ENCODE peak calls at places on chromosomes 5 and 9, in four cellular contexts. I is GM12878, J is K562, O is HepG2. M is an unnamed sample.

GRCh38 chr9:110283736-110284135 is 27.4 kb upstream of the TXN start:
- DNase-seq in J (no peak), O (no peak), I (no peak), M (no peak)

GRCh38 chr9:85510830-85511504 is 230.8 kb downstream of the AGTPBP1 start:
- DNase-seq in I (no peak), O (no peak), J (no peak), M (no peak)

GRCh38 chr5:160539431-160539830 is 117.8 kb downstream of the PTTG1 start:
- DNase-seq in I (no peak), J (no peak), O (no peak), M (no peak)

GRCh38 chr9:72984990-72985389 is 32.1 kb upstream of the ALDH1A1 start:
- DNase-seq in O (no peak), J (no peak), I (no peak), M (no peak)

GRCh38 chr9:109856785-109857184 is 76.8 kb downstream of the PALM2AKAP2 start:
- DNase-seq in J (peak), I (no peak), O (no peak), M (peak)

GRCh38 chr5:78547731-78548189 is 100.8 kb downstream of the LHFPL2 start:
- DNase-seq in I (no peak), J (no peak), O (no peak), M (no peak)

GRCh38 chr9:110994771-110995241 is 43.5 kb downstream of the LPAR1 start:
- DNase-seq in O (no peak), J (no peak), I (no peak), M (no peak)

GRCh38 chr5:10607666-10608442 is 44.0 kb downstream of the ANKRD33B start:
- DNase-seq in J (peak), I (peak), O (no peak), M (no peak)

GRCh38 chr9:134325096-134325812 is 1.0 kb upstream of the RXRA start:
- DNase-seq in J (peak), I (no peak), O (no peak), M (peak)

GRCh38 chr5:35709688-35710087 is 92.0 kb downstream of the SPEF2 start:
- DNase-seq in J (no peak), I (no peak), O (no peak), M (no peak)

GRCh38 chr9:19999491-20000057 is 210.7 kb upstream of the SLC24A2 start:
- DNase-seq in O (no peak), I (peak), J (no peak), M (no peak)

GRCh38 chr5:107285772-107286171 is 385.0 kb downstream of the EFNA5 start:
- DNase-seq in O (no peak), I (no peak), J (no peak), M (no peak)

DNA sequence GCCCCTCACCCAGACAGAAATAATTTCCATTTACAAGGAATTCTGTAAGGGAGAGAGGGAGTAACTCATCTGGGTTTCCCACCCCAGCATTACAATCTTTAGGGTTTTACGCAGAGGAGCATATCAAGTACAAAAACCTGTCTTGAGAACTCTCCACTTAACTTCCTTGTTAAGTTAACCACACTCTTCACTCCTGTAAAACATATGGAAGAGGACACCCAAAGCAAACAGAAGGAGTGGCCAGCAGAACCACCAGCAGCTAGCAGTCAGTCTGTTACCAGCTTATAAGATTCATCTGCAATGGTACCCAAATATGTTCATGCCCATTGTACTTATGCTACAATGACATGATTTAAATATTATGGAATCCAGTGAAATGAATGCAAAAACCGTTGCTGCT is 233.8 kb downstream of the ACTL7B start:
- DNase-seq in O (no peak), I (no peak), J (no peak), M (no peak)
- TF ChIP-seq CREB1 in O (no peak), I (no peak), J (no peak), M (no peak)

DNA sequence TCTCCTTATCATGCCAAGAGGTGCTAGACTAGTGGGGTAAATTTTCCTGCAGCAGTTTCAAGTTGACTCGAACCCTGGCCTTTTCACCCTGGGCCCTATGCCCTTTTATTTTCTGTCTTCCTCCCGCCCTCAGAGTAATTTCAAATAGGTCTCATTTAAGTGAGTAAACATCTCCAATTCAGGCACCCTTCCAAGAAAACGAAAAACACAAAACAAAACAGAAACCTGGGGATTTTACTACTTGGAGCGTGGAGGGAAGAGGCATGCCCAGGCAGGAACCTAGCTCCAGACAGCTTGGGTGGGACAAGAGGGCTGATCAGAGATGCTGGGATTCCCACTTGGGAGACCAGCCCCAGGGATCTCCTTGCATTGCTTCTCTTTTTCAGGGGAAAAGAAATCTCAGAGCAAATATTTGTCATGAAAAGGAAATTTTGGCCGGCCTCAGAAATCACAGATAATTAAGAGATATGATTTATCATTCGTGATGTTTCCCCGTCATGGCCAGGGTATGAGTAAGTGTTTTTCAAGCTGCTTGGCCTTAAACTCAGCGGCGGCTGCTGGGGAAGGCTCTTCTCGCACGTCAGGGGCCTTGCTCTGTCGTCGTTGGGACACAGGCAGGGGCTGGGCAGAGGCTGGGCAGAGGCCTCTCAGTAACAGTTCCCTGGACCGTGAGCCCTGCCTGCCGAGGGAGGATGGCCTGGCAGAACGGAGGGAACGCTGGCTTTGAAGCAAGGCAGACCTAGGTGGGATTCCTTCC is 248.6 kb upstream of the KLF4 start:
- DNase-seq in J (no peak), O (no peak), I (no peak), M (no peak)
- TF ChIP-seq MAX in J (no peak), O (no peak), I (no peak), M (no peak)

DNA sequence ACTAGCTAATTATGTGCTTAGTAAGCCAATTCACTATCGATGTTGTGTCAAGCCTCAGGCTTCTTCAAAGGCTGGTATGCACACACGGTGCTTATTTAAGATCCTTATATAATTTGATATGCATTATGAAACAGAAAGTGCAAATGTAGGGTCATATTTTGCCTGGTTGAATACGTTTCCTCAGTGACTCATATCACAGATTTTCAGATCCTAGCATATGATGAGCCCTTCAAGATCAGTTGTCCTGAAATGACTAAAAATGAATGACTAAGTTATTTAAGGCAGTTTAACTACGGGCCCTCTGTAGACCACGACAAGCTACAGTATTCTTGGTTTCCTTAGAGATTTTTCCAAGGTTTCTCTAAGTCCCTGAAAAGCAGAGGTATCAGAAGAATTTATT is 778.3 kb downstream of the PRELID2 start:
- DNase-seq in I (peak), J (no peak), O (no peak), M (no peak)
- TF ChIP-seq CREB1 in I (peak), J (no peak), O (no peak), M (no peak)

GRCh38 chr5:74067748-74068541 is 441.9 kb downstream of the ARHGEF28 start:
- DNase-seq in J (no peak), O (no peak), I (no peak), M (no peak)
- TF ChIP-seq MAX in J (no peak), O (no peak), I (no peak), M (no peak)